ENCODE peak calls at places on chromosome 3, in seven cellular contexts. K is mammary epithelial cell; I is stimulated activated CD4-positive, alpha-beta T cell treated with anti-CD3 and anti-CD28 coated beads, TNF-alpha, amount 100 ng/mL, for 24 hours; C is NCI-H1436; S is effector CD4-positive, alpha-beta T cell; P is AG04449; N is NCI-H82. B is an unnamed sample.

GRCh38 chr3:9902372-9903237 is at the start of gene IL17RE:
- DNase-seq in P (no peak), I (no peak), S (no peak), N (no peak), K (no peak), C (no peak), B (no peak)

GRCh38 chr3:13618836-13619235 is 69.9 kb downstream of the FBLN2 start:
- DNase-seq in P (no peak), N (no peak), S (no peak), K (no peak), I (no peak), C (no peak), B (no peak)

GRCh38 chr3:40109641-40110490 is 199.6 kb upstream of the EIF1B start:
- DNase-seq in P (no peak), I (no peak), N (peak; percentile 18), K (peak; percentile 20), C (no peak), S (no peak), B (no peak)

GRCh38 chr3:37906734-37907282 is 45.1 kb downstream of the CTDSPL start:
- DNase-seq in P (no peak), I (no peak), S (no peak), C (no peak), N (no peak), K (no peak), B (no peak)

GRCh38 chr3:131025500-131025899 is 1.1 kb downstream of the ASTE1 start:
- DNase-seq in K (no peak), S (no peak), N (no peak), C (no peak), I (no peak), P (no peak), B (no peak)

GRCh38 chr3:73259291-73259690 is 197.8 kb downstream of the EBLN2 start:
- DNase-seq in I (no peak), S (no peak), P (no peak), K (no peak), N (peak; percentile 93), C (no peak), B (no peak)

GRCh38 chr3:126766653-126767052 is 62.6 kb downstream of the CHCHD6 start:
- DNase-seq in I (no peak), K (no peak), C (no peak), P (no peak), N (no peak), S (no peak), B (no peak)

GRCh38 chr3:123870033-123870432 is 14.1 kb downstream of the MYLK start:
- DNase-seq in C (no peak), S (no peak), N (no peak), K (peak; percentile 77), I (no peak), P (no peak), B (no peak)

GRCh38 chr3:111605016-111605415 is 9.9 kb upstream of the ZBED2 start:
- DNase-seq in C (no peak), P (no peak), I (no peak), N (no peak), S (no peak), K (peak; percentile 56), B (no peak)

GRCh38 chr3:45204136-45204535 is 22.0 kb downstream of the TMEM158 start:
- DNase-seq in C (no peak), I (no peak), K (peak; percentile 76), S (no peak), N (no peak), P (peak; percentile 46), B (no peak)

GRCh38 chr3:123148772-123149171 is 53.0 kb upstream of the SEC22A start:
- DNase-seq in K (no peak), S (no peak), C (no peak), I (no peak), P (no peak), N (no peak), B (no peak)

GRCh38 chr3:27479816-27480543 is 4.2 kb downstream of the SLC4A7 start:
- DNase-seq in I (no peak), K (no peak), N (no peak), S (no peak), P (no peak), C (no peak), B (no peak)

GRCh38 chr3:29430558-29430971 is 149.7 kb downstream of the RBMS3 start:
- DNase-seq in P (peak; percentile 34), I (no peak), C (no peak), K (no peak), N (no peak), S (no peak), B (no peak)

GRCh38 chr3:139491027-139491700 is 14.8 kb upstream of the RBP2 start:
- DNase-seq in I (no peak), K (peak; percentile 49), N (no peak), S (no peak), C (peak; percentile 19), P (no peak), B (no peak)

GRCh38 chr3:40751652-40752051 is 226.9 kb downstream of the ZNF621 start:
- DNase-seq in P (no peak), N (no peak), I (no peak), S (no peak), K (no peak), C (no peak), B (no peak)

GRCh38 chr3:76181213-76181612 is 395.9 kb upstream of the ZNF717 start:
- DNase-seq in C (no peak), P (no peak), K (no peak), I (no peak), N (no peak), S (no peak), B (no peak)

GRCh38 chr3:54665201-54665600 is 262.7 kb downstream of the LRTM1 start:
- DNase-seq in C (no peak), K (no peak), N (no peak), S (no peak), I (no peak), P (no peak), B (no peak)

GRCh38 chr3:16090013-16090412 is 84.5 kb upstream of the GALNT15 start:
- DNase-seq in K (peak; percentile 80), I (no peak), S (no peak), N (no peak), C (no peak), P (peak; percentile 99), B (no peak)

GRCh38 chr3:38773528-38773927 is 42.5 kb downstream of the SCN10A start:
- DNase-seq in P (no peak), N (no peak), C (no peak), S (no peak), I (no peak), K (no peak), B (no peak)

GRCh38 chr3:16069149-16069922 is 105.1 kb upstream of the GALNT15 start:
- DNase-seq in S (no peak), N (no peak), P (peak; percentile 94), C (no peak), I (no peak), K (peak; percentile 68), B (no peak)

GRCh38 chr3:66819993-66820501 is 178.1 kb upstream of the KBTBD8 start:
- DNase-seq in C (no peak), P (no peak), S (no peak), N (no peak), K (peak; percentile 8), I (no peak), B (no peak)

GRCh38 chr3:13016083-13016725 is 57.0 kb downstream of the IQSEC1 start:
- DNase-seq in C (peak; percentile 31), P (no peak), I (no peak), K (no peak), N (no peak), S (peak; percentile 31), B (peak; percentile 76)

GRCh38 chr3:27616031-27616430 is 106.1 kb downstream of the EOMES start:
- DNase-seq in N (no peak), K (no peak), S (no peak), P (no peak), C (no peak), I (no peak), B (no peak)

B was measured in NCI-H524.